ENCODE peak calls at places on chromosomes 13 and 19, in eight cellular contexts. K is A172; G is activated CD8-positive, alpha-beta T cell treated with anti-CD3 and anti-CD28 coated beads for 36 hours; V is progenitor cell of endocrine pancreas; T is stimulated activated naive CD8-positive, alpha-beta T cell treated with anti-CD3 and anti-CD28 coated beads, Interleukin-15, amount 100 ng/mL, for 72 hours; H is GF-D8; E is heart left ventricle; R is tibial artery. J is an unnamed sample.

GRCh38 chr19:21835429-21835809 is 563 bp downstream of the ZNF43 start:
- DNase-seq in K (no peak), G (peak), V (no peak), T (no peak), H (no peak), E (no peak), R (peak), J (no peak)

GRCh38 chr19:21023901-21024300 is 3.4 kb downstream of the ZNF430 start:
- DNase-seq in K (no peak), G (no peak), V (no peak), T (no peak), H (no peak), E (no peak), R (no peak), J (no peak)

GRCh38 chr19:49071860-49072547 is 495 bp downstream of the KCNA7 start:
- DNase-seq in K (no peak), G (peak), V (no peak), T (no peak), H (no peak), E (no peak), R (no peak), J (no peak)

GRCh38 chr19:35959968-35960320 is 23.8 kb downstream of the LRFN3 start:
- DNase-seq in K (no peak), G (no peak), V (no peak), T (no peak), H (no peak), E (no peak), R (no peak), J (no peak)

GRCh38 chr19:38284422-38284821 is 19.6 kb upstream of the C19orf33 start:
- DNase-seq in K (no peak), G (no peak), V (no peak), T (no peak), H (no peak), E (no peak), R (no peak), J (no peak)

GRCh38 chr19:6475321-6476108 is 6.1 kb downstream of the DENND1C start:
- DNase-seq in K (no peak), G (no peak), V (no peak), T (no peak), H (no peak), E (no peak), R (no peak), J (no peak)

GRCh38 chr13:24709186-24709913 is 29.1 kb downstream of the ATP12A start:
- DNase-seq in K (no peak), G (peak), V (no peak), T (peak), H (no peak), E (no peak), R (no peak), J (peak)

GRCh38 chr19:33193269-33193863 is 764 bp upstream of the LRP3 start:
- DNase-seq in K (no peak), G (no peak), V (no peak), T (no peak), H (no peak), E (no peak), R (no peak), J (no peak)

GRCh38 chr19:19425170-19425875 is 19.8 kb downstream of the GATAD2A start:
- DNase-seq in K (no peak), G (no peak), V (no peak), T (no peak), H (no peak), E (no peak), R (no peak), J (no peak)

GRCh38 chr13:41644742-41645141 is 187.4 kb downstream of the RGCC start:
- DNase-seq in K (no peak), G (no peak), V (no peak), T (no peak), H (no peak), E (no peak), R (no peak), J (no peak)

GRCh38 chr19:30009013-30009412 is 67.0 kb downstream of the URI1 start:
- DNase-seq in K (no peak), G (no peak), V (no peak), T (no peak), H (no peak), E (no peak), R (no peak), J (no peak)

GRCh38 chr13:25738342-25738771 is 313.5 kb downstream of the SHISA2 start:
- DNase-seq in K (peak), G (no peak), V (no peak), T (no peak), H (no peak), E (no peak), R (no peak), J (peak)

GRCh38 chr19:11064831-11065303 is 24.4 kb upstream of the LDLR start:
- DNase-seq in K (peak), G (no peak), V (no peak), T (no peak), H (no peak), E (no peak), R (no peak), J (no peak)

GRCh38 chr13:85896516-85897450 is 97.6 kb upstream of the SLITRK6 start:
- DNase-seq in K (peak), G (no peak), V (no peak), T (no peak), H (no peak), E (no peak), R (no peak), J (peak)

GRCh38 chr13:21079761-21080730 is 18.7 kb upstream of the LATS2 start:
- DNase-seq in K (peak), G (no peak), V (no peak), T (no peak), H (peak), E (no peak), R (peak), J (no peak)

GRCh38 chr13:33278923-33279322 is 6.6 kb downstream of the STARD13 start:
- DNase-seq in K (no peak), G (no peak), V (no peak), T (no peak), H (no peak), E (no peak), R (no peak), J (no peak)

GRCh38 chr19:37855098-37855497 is 51.3 kb downstream of the WDR87 start:
- DNase-seq in K (no peak), G (peak), V (no peak), T (peak), H (no peak), E (peak), R (no peak), J (no peak)

GRCh38 chr19:35717665-35718344 is at the start of gene KMT2B:
- DNase-seq in K (peak), G (no peak), V (peak), T (no peak), H (no peak), E (no peak), R (no peak), J (no peak)

GRCh38 chr19:10769533-10770491 is 51.9 kb downstream of the DNM2 start:
- DNase-seq in K (peak), G (peak), V (no peak), T (no peak), H (no peak), E (peak), R (no peak), J (no peak)

GRCh38 chr19:919157-920050 is 2.3 kb downstream of the KISS1R start:
- DNase-seq in K (no peak), G (peak), V (no peak), T (peak), H (no peak), E (no peak), R (no peak), J (no peak)

GRCh38 chr13:77616027-77616426 is 80.5 kb downstream of the SCEL start:
- DNase-seq in K (no peak), G (no peak), V (no peak), T (no peak), H (no peak), E (no peak), R (no peak), J (no peak)

J was measured in Jurkat, Clone E6-1.